ENCODE peak calls at places on chromosome 17, in five cellular contexts. One of them, this sample, is unnamed.
A peak's percentile ranks its signal among the peaks of the same experiment; 100 is the strongest.

GRCh38 chr17:73613947-73614655 is 30.1 kb downstream of the SDK2 start:
- DNase-seq in skeletal muscle cell: no peak
- DNase-seq in PC-3: no peak
- DNase-seq in astrocyte of the spinal cord: no peak
- DNase-seq in psoas muscle: peak; percentile 29
- DNase-seq in this sample: no peak

GRCh38 chr17:6677946-6678345 is 26.4 kb downstream of the C17orf100 start:
- DNase-seq in skeletal muscle cell: no peak
- DNase-seq in PC-3: no peak
- DNase-seq in astrocyte of the spinal cord: no peak
- DNase-seq in psoas muscle: no peak
- DNase-seq in this sample: no peak

GRCh38 chr17:70563301-70563820 is 394.0 kb downstream of the KCNJ2 start:
- DNase-seq in skeletal muscle cell: peak; percentile 33
- DNase-seq in PC-3: no peak
- DNase-seq in astrocyte of the spinal cord: peak; percentile 34
- DNase-seq in psoas muscle: no peak
- DNase-seq in this sample: peak; percentile 6

GRCh38 chr17:44797809-44798208 is 32.3 kb downstream of the GJC1 start:
- DNase-seq in skeletal muscle cell: no peak
- DNase-seq in PC-3: no peak
- DNase-seq in astrocyte of the spinal cord: peak; percentile 17
- DNase-seq in psoas muscle: no peak
- DNase-seq in this sample: no peak

GRCh38 chr17:48611681-48612455 is 1.1 kb upstream of the HOXB7 start:
- DNase-seq in skeletal muscle cell: no peak
- DNase-seq in PC-3: no peak
- DNase-seq in astrocyte of the spinal cord: peak; percentile 61
- DNase-seq in psoas muscle: no peak
- DNase-seq in this sample: peak; percentile 72

GRCh38 chr17:80970044-80970761 is 21.4 kb upstream of the CHMP6 start:
- DNase-seq in skeletal muscle cell: no peak
- DNase-seq in PC-3: peak; percentile 57
- DNase-seq in astrocyte of the spinal cord: no peak
- DNase-seq in psoas muscle: peak; percentile 80
- DNase-seq in this sample: peak; percentile 38

GRCh38 chr17:79089720-79090502 is 15.3 kb downstream of the ENGASE start:
- DNase-seq in skeletal muscle cell: no peak
- DNase-seq in PC-3: no peak
- DNase-seq in astrocyte of the spinal cord: no peak
- DNase-seq in psoas muscle: peak; percentile 53
- DNase-seq in this sample: no peak

GRCh38 chr17:43745541-43745940 is 13.1 kb downstream of the SOST start:
- DNase-seq in skeletal muscle cell: no peak
- DNase-seq in PC-3: no peak
- DNase-seq in astrocyte of the spinal cord: no peak
- DNase-seq in psoas muscle: no peak
- DNase-seq in this sample: no peak

GRCh38 chr17:78368854-78369495 is 9.1 kb upstream of the SOCS3 start:
- DNase-seq in skeletal muscle cell: no peak
- DNase-seq in PC-3: no peak
- DNase-seq in astrocyte of the spinal cord: no peak
- DNase-seq in psoas muscle: peak; percentile 12
- DNase-seq in this sample: no peak

GRCh38 chr17:42438600-42439567 is 15.8 kb upstream of the CAVIN1 start:
- DNase-seq in skeletal muscle cell: no peak
- DNase-seq in PC-3: no peak
- DNase-seq in astrocyte of the spinal cord: no peak
- DNase-seq in psoas muscle: no peak
- DNase-seq in this sample: peak; percentile 41

GRCh38 chr17:45091778-45092425 is 30.8 kb downstream of the NMT1 start:
- DNase-seq in skeletal muscle cell: no peak
- DNase-seq in PC-3: peak; percentile 53
- DNase-seq in astrocyte of the spinal cord: no peak
- DNase-seq in psoas muscle: no peak
- DNase-seq in this sample: peak; percentile 28

GRCh38 chr17:80007009-80007752 is 28.5 kb downstream of the TBC1D16 start:
- DNase-seq in skeletal muscle cell: no peak
- DNase-seq in PC-3: no peak
- DNase-seq in astrocyte of the spinal cord: no peak
- DNase-seq in psoas muscle: peak; percentile 39
- DNase-seq in this sample: no peak

GRCh38 chr17:661509-661908 is 53.1 kb downstream of the VPS53 start:
- DNase-seq in skeletal muscle cell: no peak
- DNase-seq in PC-3: no peak
- DNase-seq in astrocyte of the spinal cord: no peak
- DNase-seq in psoas muscle: no peak
- DNase-seq in this sample: no peak

GRCh38 chr17:37312137-37312923 is 63.5 kb upstream of the C17orf78 start:
- DNase-seq in skeletal muscle cell: no peak
- DNase-seq in PC-3: no peak
- DNase-seq in astrocyte of the spinal cord: no peak
- DNase-seq in psoas muscle: no peak
- DNase-seq in this sample: no peak

GRCh38 chr17:64331946-64332493 is 58.6 kb downstream of the PECAM1 start:
- DNase-seq in skeletal muscle cell: no peak
- DNase-seq in PC-3: peak; percentile 97
- DNase-seq in astrocyte of the spinal cord: no peak
- DNase-seq in psoas muscle: no peak
- DNase-seq in this sample: peak; percentile 81

GRCh38 chr17:47197821-47198220 is 8.7 kb upstream of the CDC27 start:
- DNase-seq in skeletal muscle cell: no peak
- DNase-seq in PC-3: no peak
- DNase-seq in astrocyte of the spinal cord: no peak
- DNase-seq in psoas muscle: no peak
- DNase-seq in this sample: no peak

GRCh38 chr17:61167050-61167449 is 232.6 kb upstream of the TBX2 start:
- DNase-seq in skeletal muscle cell: no peak
- DNase-seq in PC-3: no peak
- DNase-seq in astrocyte of the spinal cord: no peak
- DNase-seq in psoas muscle: no peak
- DNase-seq in this sample: no peak

GRCh38 chr17:82225368-82226029 is 3.3 kb upstream of the SLC16A3 start:
- DNase-seq in skeletal muscle cell: no peak
- DNase-seq in PC-3: no peak
- DNase-seq in astrocyte of the spinal cord: no peak
- DNase-seq in psoas muscle: peak; percentile 92
- DNase-seq in this sample: no peak

GRCh38 chr17:72661945-72662826 is 430.3 kb downstream of the SLC39A11 start:
- DNase-seq in skeletal muscle cell: no peak
- DNase-seq in PC-3: no peak
- DNase-seq in astrocyte of the spinal cord: no peak
- DNase-seq in psoas muscle: no peak
- DNase-seq in this sample: no peak

DNA sequence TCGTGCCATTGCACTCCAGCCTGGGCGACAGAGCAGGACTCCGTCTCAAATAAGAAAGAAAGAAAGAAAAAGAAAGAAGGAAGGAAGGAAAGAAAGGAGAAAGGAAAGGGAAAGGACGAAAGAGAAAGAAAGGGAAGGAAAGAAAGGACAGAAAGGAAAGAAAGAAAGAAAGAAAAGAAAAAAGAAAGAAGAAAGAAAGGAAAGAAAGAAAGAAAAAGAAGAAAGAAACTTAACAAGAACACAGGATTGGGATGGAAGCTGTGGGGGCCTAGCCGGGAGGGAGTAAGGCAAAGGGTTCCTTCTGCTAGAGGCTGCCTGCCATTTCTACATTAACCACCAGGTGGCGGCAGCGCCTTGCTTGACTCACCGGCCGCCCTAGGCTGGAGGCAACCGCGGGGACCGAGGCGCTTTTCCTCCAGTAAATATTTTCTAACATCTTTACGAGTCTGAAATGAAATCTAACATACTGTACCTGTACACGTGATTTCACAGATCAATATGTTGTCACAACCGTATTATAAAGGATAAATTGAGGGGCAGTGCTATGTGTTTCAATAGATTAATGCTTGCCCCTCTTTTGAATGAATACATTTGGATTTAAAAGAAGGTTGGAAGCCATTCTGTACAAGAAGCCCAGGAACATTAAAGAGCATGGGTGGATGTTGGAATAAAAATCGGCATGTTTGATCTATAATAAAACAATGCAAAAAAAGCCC is 6.1 kb downstream of the GJD3 start:
- DNase-seq in skeletal muscle cell: no peak
- DNase-seq in PC-3: peak; percentile 87
- DNase-seq in astrocyte of the spinal cord: peak; percentile 84
- DNase-seq in psoas muscle: peak; percentile 93
- DNase-seq in this sample: peak; percentile 79
- H3K4me3 ChIP-seq in skeletal muscle cell: no peak overlapping the region
- H3K4me3 ChIP-seq in PC-3: peak overlapping the region; percentile 59
- H3K4me3 ChIP-seq in astrocyte of the spinal cord: no peak overlapping the region
- H3K4me3 ChIP-seq in psoas muscle: peak overlapping the region; percentile 36
- H3K4me3 ChIP-seq in this sample: no peak overlapping the region

GRCh38 chr17:19579192-19579668 is 45.6 kb downstream of the SLC47A1 start:
- DNase-seq in skeletal muscle cell: no peak
- DNase-seq in PC-3: no peak
- DNase-seq in astrocyte of the spinal cord: no peak
- DNase-seq in psoas muscle: no peak
- DNase-seq in this sample: no peak
- H3K4me3 ChIP-seq in skeletal muscle cell: no peak overlapping the region
- H3K4me3 ChIP-seq in PC-3: no peak overlapping the region
- H3K4me3 ChIP-seq in astrocyte of the spinal cord: no peak overlapping the region
- H3K4me3 ChIP-seq in psoas muscle: peak overlapping the region; percentile 64
- H3K4me3 ChIP-seq in this sample: no peak overlapping the region

GRCh38 chr17:40323317-40323716 is 14.3 kb downstream of the RARA start:
- DNase-seq in skeletal muscle cell: no peak
- DNase-seq in PC-3: no peak
- DNase-seq in astrocyte of the spinal cord: no peak
- DNase-seq in psoas muscle: no peak
- DNase-seq in this sample: no peak

GRCh38 chr17:40320771-40321501 is 12.0 kb downstream of the RARA start:
- DNase-seq in skeletal muscle cell: no peak
- DNase-seq in PC-3: no peak
- DNase-seq in astrocyte of the spinal cord: no peak
- DNase-seq in psoas muscle: peak; percentile 86
- DNase-seq in this sample: no peak

GRCh38 chr17:40323731-40324650 is 15.0 kb downstream of the RARA start:
- DNase-seq in skeletal muscle cell: no peak
- DNase-seq in PC-3: peak; percentile 35
- DNase-seq in astrocyte of the spinal cord: no peak
- DNase-seq in psoas muscle: peak; percentile 76
- DNase-seq in this sample: peak; percentile 91

GRCh38 chr17:40321502-40322416 is 12.8 kb downstream of the RARA start:
- DNase-seq in skeletal muscle cell: no peak
- DNase-seq in PC-3: no peak
- DNase-seq in astrocyte of the spinal cord: no peak
- DNase-seq in psoas muscle: peak; percentile 86
- DNase-seq in this sample: no peak

DNA sequence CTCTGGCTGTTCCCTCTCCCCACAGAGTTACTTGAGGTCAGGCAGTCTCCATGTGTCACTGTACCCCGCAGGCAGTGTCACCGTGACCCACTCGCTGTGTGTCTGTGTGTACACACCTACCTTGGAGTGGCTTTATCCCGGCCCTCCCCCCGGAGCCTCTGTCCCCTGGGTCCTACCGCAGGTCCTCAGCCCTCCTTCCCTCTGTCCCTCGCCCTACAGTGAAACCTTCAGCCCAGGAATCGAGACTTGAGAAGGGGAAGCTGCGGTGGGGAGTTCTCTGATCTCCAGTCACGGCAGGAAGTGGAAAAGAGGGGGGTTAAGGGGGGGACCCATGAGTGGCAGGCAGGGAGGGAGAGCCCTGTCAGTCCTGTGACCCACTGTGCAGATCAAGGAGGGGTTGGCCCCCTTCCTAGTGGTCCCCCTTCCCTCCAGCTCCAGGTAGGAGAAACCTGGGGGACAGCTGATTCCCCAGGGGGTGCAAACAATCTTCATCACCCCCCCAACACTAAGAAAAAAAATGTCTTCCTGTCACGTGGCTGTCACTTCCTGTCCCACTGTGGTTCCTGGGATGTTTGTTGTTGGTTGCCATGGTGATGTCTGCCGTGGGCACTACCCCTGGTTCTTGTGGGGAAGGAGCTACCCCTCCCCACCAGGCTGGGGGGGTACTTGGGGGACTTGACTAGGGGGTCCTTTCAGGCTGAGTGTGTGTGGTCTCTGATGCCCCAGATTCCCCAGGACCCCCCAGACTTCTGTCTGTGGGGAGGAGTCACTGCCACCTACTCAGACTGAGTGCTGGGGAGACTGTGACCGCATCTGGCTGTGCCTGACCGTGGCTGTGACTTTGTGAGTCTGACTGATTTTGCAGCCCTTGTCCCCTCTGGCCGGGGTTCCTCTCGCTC is 13.7 kb downstream of the RARA start:
- DNase-seq in skeletal muscle cell: no peak
- DNase-seq in PC-3: peak; percentile 62
- DNase-seq in astrocyte of the spinal cord: peak; percentile 84
- DNase-seq in psoas muscle: peak; percentile 84
- DNase-seq in this sample: peak; percentile 70
- H3K4me3 ChIP-seq in skeletal muscle cell: peak overlapping the region; percentile 27
- H3K4me3 ChIP-seq in PC-3: peak overlapping the region; percentile 53
- H3K4me3 ChIP-seq in astrocyte of the spinal cord: peak overlapping the region; percentile 16
- H3K4me3 ChIP-seq in psoas muscle: peak overlapping the region; percentile 95
- H3K4me3 ChIP-seq in this sample: peak overlapping the region; percentile 32

GRCh38 chr17:76866774-76867577 is 1.2 kb upstream of the MGAT5B start:
- DNase-seq in skeletal muscle cell: peak; percentile 16
- DNase-seq in PC-3: peak; percentile 79
- DNase-seq in astrocyte of the spinal cord: peak; percentile 68
- DNase-seq in psoas muscle: no peak
- DNase-seq in this sample: peak; percentile 66

GRCh38 chr17:76869209-76869877 is 1.1 kb downstream of the MGAT5B start:
- DNase-seq in skeletal muscle cell: no peak
- DNase-seq in PC-3: no peak
- DNase-seq in astrocyte of the spinal cord: no peak
- DNase-seq in psoas muscle: no peak
- DNase-seq in this sample: no peak

GRCh38 chr17:76868669-76869208 is 535 bp downstream of the MGAT5B start:
- DNase-seq in skeletal muscle cell: no peak
- DNase-seq in PC-3: peak; percentile 17
- DNase-seq in astrocyte of the spinal cord: no peak
- DNase-seq in psoas muscle: no peak
- DNase-seq in this sample: peak; percentile 42

GRCh38 chr17:76867578-76868175 is 527 bp upstream of the MGAT5B start:
- DNase-seq in skeletal muscle cell: peak; percentile 28
- DNase-seq in PC-3: peak; percentile 74
- DNase-seq in astrocyte of the spinal cord: peak; percentile 62
- DNase-seq in psoas muscle: no peak
- DNase-seq in this sample: no peak

DNA sequence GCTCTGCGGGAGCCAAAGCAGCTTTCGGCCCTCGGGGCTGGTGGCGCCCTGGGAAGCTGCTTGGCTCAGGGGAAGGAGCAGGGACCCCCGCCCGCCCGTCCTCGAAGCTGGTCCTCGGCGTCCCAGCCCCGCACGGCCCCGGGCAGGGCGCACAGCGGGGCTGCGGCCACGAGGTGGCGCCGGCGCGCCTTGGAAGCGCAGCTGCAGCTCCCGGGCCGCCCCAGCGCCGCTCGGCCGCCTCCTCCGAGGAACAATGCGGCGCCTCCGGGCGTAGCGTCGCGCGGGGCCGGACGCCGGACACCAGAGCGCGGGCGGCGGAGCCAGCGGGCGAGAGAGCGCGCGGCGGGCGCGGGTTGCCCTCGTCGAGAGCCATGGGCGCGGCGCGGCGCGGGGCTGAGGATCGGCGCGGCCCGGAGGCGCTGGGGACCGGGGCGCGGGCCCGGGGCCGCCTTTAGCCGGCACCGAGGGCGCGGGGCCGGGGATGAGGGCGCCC is at the start of gene MGAT5B:
- DNase-seq in skeletal muscle cell: peak; percentile 19
- DNase-seq in PC-3: peak; percentile 96
- DNase-seq in astrocyte of the spinal cord: peak; percentile 79
- DNase-seq in psoas muscle: peak; percentile 90
- DNase-seq in this sample: peak; percentile 84
- H3K4me3 ChIP-seq in skeletal muscle cell: peak within 1 kb of the TSS; percentile 26
- H3K4me3 ChIP-seq in PC-3: peak within 1 kb of the TSS; percentile 65
- H3K4me3 ChIP-seq in astrocyte of the spinal cord: peak within 1 kb of the TSS; percentile 24
- H3K4me3 ChIP-seq in psoas muscle: peak within 1 kb of the TSS; percentile 49
- H3K4me3 ChIP-seq in this sample: peak within 1 kb of the TSS; percentile 40